ENCODE peak calls at places on chromosome 9, in five cellular contexts. One of them, this sample, is unnamed.

GRCh38 chr9:120365386-120365785 is 214.6 kb downstream of the CDK5RAP2 start:
- DNase-seq in effector memory CD8-positive, alpha-beta T cell: no peak
- DNase-seq in HTR-8/SVneo: no peak
- DNase-seq in HEK293T: no peak
- DNase-seq in tibial nerve: no peak
- DNase-seq in this sample: no peak

GRCh38 chr9:94864862-94865435 is 138.4 kb downstream of the AOPEP start:
- DNase-seq in effector memory CD8-positive, alpha-beta T cell: no peak
- DNase-seq in HTR-8/SVneo: no peak
- DNase-seq in HEK293T: no peak
- DNase-seq in tibial nerve: no peak
- DNase-seq in this sample: no peak

GRCh38 chr9:112380102-112380581 is at the start of gene HSDL2:
- DNase-seq in tibial nerve: peak
- DNase-seq in effector memory CD8-positive, alpha-beta T cell: no peak
- DNase-seq in HEK293T: no peak
- DNase-seq in HTR-8/SVneo: no peak
- DNase-seq in this sample: peak

GRCh38 chr9:23598994-23599393 is 227.0 kb downstream of the ELAVL2 start:
- DNase-seq in HEK293T: no peak
- DNase-seq in effector memory CD8-positive, alpha-beta T cell: no peak
- DNase-seq in HTR-8/SVneo: no peak
- DNase-seq in tibial nerve: no peak
- DNase-seq in this sample: no peak

GRCh38 chr9:131398204-131398603 is 4.3 kb downstream of the PRRC2B start:
- DNase-seq in effector memory CD8-positive, alpha-beta T cell: peak
- DNase-seq in tibial nerve: no peak
- DNase-seq in HTR-8/SVneo: no peak
- DNase-seq in HEK293T: peak
- DNase-seq in this sample: no peak

GRCh38 chr9:2220036-2220435 is 204.9 kb downstream of the SMARCA2 start:
- DNase-seq in effector memory CD8-positive, alpha-beta T cell: no peak
- DNase-seq in HTR-8/SVneo: no peak
- DNase-seq in HEK293T: no peak
- DNase-seq in tibial nerve: no peak
- DNase-seq in this sample: no peak

GRCh38 chr9:79131876-79132377 is 439.8 kb upstream of the TLE4 start:
- DNase-seq in tibial nerve: no peak
- DNase-seq in HEK293T: no peak
- DNase-seq in effector memory CD8-positive, alpha-beta T cell: no peak
- DNase-seq in HTR-8/SVneo: no peak
- DNase-seq in this sample: no peak

GRCh38 chr9:136791466-136792276 is 527 bp downstream of the TMEM141 start:
- DNase-seq in HTR-8/SVneo: no peak
- DNase-seq in effector memory CD8-positive, alpha-beta T cell: peak
- DNase-seq in tibial nerve: peak
- DNase-seq in HEK293T: no peak
- DNase-seq in this sample: peak

GRCh38 chr9:16321461-16322119 is 548.9 kb downstream of the BNC2 start:
- DNase-seq in tibial nerve: no peak
- DNase-seq in HEK293T: no peak
- DNase-seq in HTR-8/SVneo: peak
- DNase-seq in effector memory CD8-positive, alpha-beta T cell: no peak
- DNase-seq in this sample: no peak

GRCh38 chr9:124257865-124258764 is at the start of gene NEK6:
- DNase-seq in HTR-8/SVneo: no peak
- DNase-seq in HEK293T: peak
- DNase-seq in tibial nerve: no peak
- DNase-seq in effector memory CD8-positive, alpha-beta T cell: peak
- DNase-seq in this sample: peak

GRCh38 chr9:83013867-83014605 is 48.9 kb downstream of the RASEF start:
- DNase-seq in HEK293T: no peak
- DNase-seq in HTR-8/SVneo: no peak
- DNase-seq in effector memory CD8-positive, alpha-beta T cell: no peak
- DNase-seq in tibial nerve: no peak
- DNase-seq in this sample: no peak

GRCh38 chr9:99905833-99906402 is 536 bp upstream of the STX17 start:
- DNase-seq in tibial nerve: no peak
- DNase-seq in effector memory CD8-positive, alpha-beta T cell: no peak
- DNase-seq in HTR-8/SVneo: no peak
- DNase-seq in HEK293T: no peak
- DNase-seq in this sample: peak

GRCh38 chr9:3578786-3579185 is 53.0 kb upstream of the RFX3 start:
- DNase-seq in HTR-8/SVneo: no peak
- DNase-seq in effector memory CD8-positive, alpha-beta T cell: no peak
- DNase-seq in HEK293T: no peak
- DNase-seq in tibial nerve: no peak
- DNase-seq in this sample: no peak

GRCh38 chr9:78054180-78054579 is 22.6 kb upstream of the GNAQ start:
- DNase-seq in HEK293T: no peak
- DNase-seq in effector memory CD8-positive, alpha-beta T cell: no peak
- DNase-seq in tibial nerve: no peak
- DNase-seq in HTR-8/SVneo: no peak
- DNase-seq in this sample: no peak

GRCh38 chr9:69380811-69381210 is 55.8 kb downstream of the ENTREP1 start:
- DNase-seq in HTR-8/SVneo: peak
- DNase-seq in HEK293T: no peak
- DNase-seq in effector memory CD8-positive, alpha-beta T cell: no peak
- DNase-seq in tibial nerve: no peak
- DNase-seq in this sample: no peak

GRCh38 chr9:79952401-79952800 is 380.6 kb downstream of the TLE4 start:
- DNase-seq in tibial nerve: no peak
- DNase-seq in effector memory CD8-positive, alpha-beta T cell: no peak
- DNase-seq in HTR-8/SVneo: no peak
- DNase-seq in HEK293T: no peak
- DNase-seq in this sample: no peak

GRCh38 chr9:89450213-89450612 is 47.7 kb downstream of the SEMA4D start:
- DNase-seq in HEK293T: no peak
- DNase-seq in effector memory CD8-positive, alpha-beta T cell: no peak
- DNase-seq in tibial nerve: no peak
- DNase-seq in HTR-8/SVneo: no peak
- DNase-seq in this sample: no peak

GRCh38 chr9:91500509-91501011 is 76.9 kb upstream of the NFIL3 start:
- DNase-seq in tibial nerve: no peak
- DNase-seq in effector memory CD8-positive, alpha-beta T cell: no peak
- DNase-seq in HTR-8/SVneo: no peak
- DNase-seq in HEK293T: no peak
- DNase-seq in this sample: peak

GRCh38 chr9:120729796-120730195 is 15.5 kb upstream of the MEGF9 start:
- DNase-seq in HTR-8/SVneo: no peak
- DNase-seq in tibial nerve: no peak
- DNase-seq in HEK293T: no peak
- DNase-seq in effector memory CD8-positive, alpha-beta T cell: no peak
- DNase-seq in this sample: no peak

GRCh38 chr9:109101810-109102209 is 17.9 kb downstream of the TMEM245 start:
- DNase-seq in HEK293T: no peak
- DNase-seq in effector memory CD8-positive, alpha-beta T cell: no peak
- DNase-seq in HTR-8/SVneo: no peak
- DNase-seq in tibial nerve: no peak
- DNase-seq in this sample: no peak

GRCh38 chr9:12798066-12798770 is 23.4 kb downstream of the LURAP1L start:
- DNase-seq in HTR-8/SVneo: no peak
- DNase-seq in tibial nerve: no peak
- DNase-seq in HEK293T: no peak
- DNase-seq in effector memory CD8-positive, alpha-beta T cell: no peak
- DNase-seq in this sample: peak

GRCh38 chr9:130195638-130196037 is 23.4 kb downstream of the NCS1 start:
- DNase-seq in HEK293T: no peak
- DNase-seq in HTR-8/SVneo: no peak
- DNase-seq in tibial nerve: no peak
- DNase-seq in effector memory CD8-positive, alpha-beta T cell: no peak
- DNase-seq in this sample: no peak

GRCh38 chr9:133457748-133458147 is 2.0 kb upstream of the CACFD1 start:
- DNase-seq in HEK293T: no peak
- DNase-seq in tibial nerve: no peak
- DNase-seq in HTR-8/SVneo: no peak
- DNase-seq in effector memory CD8-positive, alpha-beta T cell: no peak
- DNase-seq in this sample: no peak

GRCh38 chr9:105976257-105976656 is 281.9 kb downstream of the TMEM38B start:
- DNase-seq in effector memory CD8-positive, alpha-beta T cell: no peak
- DNase-seq in HTR-8/SVneo: no peak
- DNase-seq in HEK293T: no peak
- DNase-seq in tibial nerve: no peak
- DNase-seq in this sample: no peak

GRCh38 chr9:35659340-35659739 is 1.2 kb downstream of the CCDC107 start:
- DNase-seq in tibial nerve: no peak
- DNase-seq in HTR-8/SVneo: no peak
- DNase-seq in effector memory CD8-positive, alpha-beta T cell: no peak
- DNase-seq in HEK293T: no peak
- DNase-seq in this sample: no peak

GRCh38 chr9:104075801-104076753 is 18.0 kb upstream of the SMC2 start:
- DNase-seq in HTR-8/SVneo: no peak
- DNase-seq in tibial nerve: no peak
- DNase-seq in HEK293T: no peak
- DNase-seq in effector memory CD8-positive, alpha-beta T cell: no peak
- DNase-seq in this sample: peak

GRCh38 chr9:124347968-124348358 is 67.3 kb downstream of the PSMB7 start:
- DNase-seq in HEK293T: no peak
- DNase-seq in tibial nerve: no peak
- DNase-seq in effector memory CD8-positive, alpha-beta T cell: no peak
- DNase-seq in HTR-8/SVneo: no peak
- DNase-seq in this sample: no peak

GRCh38 chr9:70250221-70250620 is 8.6 kb upstream of the SMC5 start:
- DNase-seq in effector memory CD8-positive, alpha-beta T cell: no peak
- DNase-seq in HTR-8/SVneo: no peak
- DNase-seq in tibial nerve: no peak
- DNase-seq in HEK293T: no peak
- DNase-seq in this sample: no peak

GRCh38 chr9:124322618-124323432 is 65.1 kb downstream of the NEK6 start:
- DNase-seq in HTR-8/SVneo: no peak
- DNase-seq in tibial nerve: no peak
- DNase-seq in effector memory CD8-positive, alpha-beta T cell: no peak
- DNase-seq in HEK293T: no peak
- DNase-seq in this sample: no peak

This sample was measured in ACHN.